ENCODE peak calls at places on chromosomes 6 and 20, in eight cellular contexts. One of them, this sample, is unnamed.

GRCh38 chr6:130825772-130826441 is 1.3 kb upstream of the SMLR1 start:
- DNase-seq in HT1080: no peak
- DNase-seq in anterior cingulate cortex: no peak
- DNase-seq in D341Med: no peak
- DNase-seq in EL: no peak
- DNase-seq in HEK293T: no peak
- DNase-seq in HCT116: no peak
- DNase-seq in tibial nerve: no peak
- DNase-seq in this sample: no peak

GRCh38 chr20:45372241-45372640 is 5.9 kb downstream of the TP53TG5 start:
- DNase-seq in HT1080: no peak
- DNase-seq in anterior cingulate cortex: no peak
- DNase-seq in D341Med: no peak
- DNase-seq in EL: no peak
- DNase-seq in HEK293T: no peak
- DNase-seq in HCT116: no peak
- DNase-seq in tibial nerve: no peak
- DNase-seq in this sample: no peak

GRCh38 chr6:124964084-124964763 is 2.0 kb downstream of the RNF217 start:
- DNase-seq in HT1080: no peak
- DNase-seq in anterior cingulate cortex: no peak
- DNase-seq in D341Med: no peak
- DNase-seq in EL: peak; percentile 28
- DNase-seq in HEK293T: no peak
- DNase-seq in HCT116: no peak
- DNase-seq in tibial nerve: no peak
- DNase-seq in this sample: peak; percentile 27

GRCh38 chr6:16238057-16238657 is at the start of gene GMPR:
- DNase-seq in HT1080: peak; percentile 23
- DNase-seq in anterior cingulate cortex: no peak
- DNase-seq in D341Med: peak; percentile 78
- DNase-seq in EL: peak; percentile 78
- DNase-seq in HEK293T: peak; percentile 68
- DNase-seq in HCT116: peak; percentile 65
- DNase-seq in tibial nerve: peak; percentile 56
- DNase-seq in this sample: peak; percentile 39

GRCh38 chr20:62025394-62025793 is 40.3 kb downstream of the TAF4 start:
- DNase-seq in HT1080: no peak
- DNase-seq in anterior cingulate cortex: no peak
- DNase-seq in D341Med: no peak
- DNase-seq in EL: peak; percentile 24
- DNase-seq in HEK293T: no peak
- DNase-seq in HCT116: no peak
- DNase-seq in tibial nerve: no peak
- DNase-seq in this sample: no peak

GRCh38 chr6:18389479-18389878 is 2.3 kb downstream of the RNF144B start:
- DNase-seq in HT1080: no peak
- DNase-seq in anterior cingulate cortex: no peak
- DNase-seq in D341Med: no peak
- DNase-seq in EL: peak; percentile 53
- DNase-seq in HEK293T: no peak
- DNase-seq in HCT116: no peak
- DNase-seq in tibial nerve: no peak
- DNase-seq in this sample: no peak

GRCh38 chr6:62391358-62391757 is 105.3 kb upstream of the KHDRBS2 start:
- DNase-seq in HT1080: no peak
- DNase-seq in anterior cingulate cortex: no peak
- DNase-seq in D341Med: no peak
- DNase-seq in EL: no peak
- DNase-seq in HEK293T: no peak
- DNase-seq in HCT116: no peak
- DNase-seq in tibial nerve: no peak
- DNase-seq in this sample: no peak

GRCh38 chr6:92847988-92848387 is 571.4 kb downstream of the EPHA7 start:
- DNase-seq in HT1080: no peak
- DNase-seq in anterior cingulate cortex: no peak
- DNase-seq in D341Med: peak; percentile 30
- DNase-seq in EL: no peak
- DNase-seq in HEK293T: no peak
- DNase-seq in HCT116: no peak
- DNase-seq in tibial nerve: no peak
- DNase-seq in this sample: no peak

GRCh38 chr6:55388161-55388560 is 60.9 kb downstream of the GFRAL start:
- DNase-seq in HT1080: peak; percentile 2
- DNase-seq in anterior cingulate cortex: no peak
- DNase-seq in D341Med: no peak
- DNase-seq in EL: peak; percentile 2
- DNase-seq in HEK293T: no peak
- DNase-seq in HCT116: no peak
- DNase-seq in tibial nerve: no peak
- DNase-seq in this sample: no peak

GRCh38 chr6:147509900-147510299 is 1.4 kb downstream of the SAMD5 start:
- DNase-seq in HT1080: no peak
- DNase-seq in anterior cingulate cortex: no peak
- DNase-seq in D341Med: no peak
- DNase-seq in EL: no peak
- DNase-seq in HEK293T: no peak
- DNase-seq in HCT116: no peak
- DNase-seq in tibial nerve: no peak
- DNase-seq in this sample: no peak

GRCh38 chr20:32443386-32443974 is 85.3 kb downstream of the ASXL1 start:
- DNase-seq in HT1080: peak; percentile 28
- DNase-seq in anterior cingulate cortex: no peak
- DNase-seq in D341Med: no peak
- DNase-seq in EL: peak; percentile 31
- DNase-seq in HEK293T: no peak
- DNase-seq in HCT116: no peak
- DNase-seq in tibial nerve: no peak
- DNase-seq in this sample: no peak

GRCh38 chr6:13413906-13414555 is 73.4 kb downstream of the GFOD1 start:
- DNase-seq in HT1080: no peak
- DNase-seq in anterior cingulate cortex: peak; percentile 34
- DNase-seq in D341Med: no peak
- DNase-seq in EL: no peak
- DNase-seq in HEK293T: no peak
- DNase-seq in HCT116: no peak
- DNase-seq in tibial nerve: no peak
- DNase-seq in this sample: no peak

GRCh38 chr6:113674075-113674474 is 183.1 kb upstream of the MARCKS start:
- DNase-seq in HT1080: no peak
- DNase-seq in anterior cingulate cortex: no peak
- DNase-seq in D341Med: no peak
- DNase-seq in EL: no peak
- DNase-seq in HEK293T: no peak
- DNase-seq in HCT116: no peak
- DNase-seq in tibial nerve: no peak
- DNase-seq in this sample: no peak

GRCh38 chr20:20441259-20441658 is 73.4 kb downstream of the INSM1 start:
- DNase-seq in HT1080: no peak
- DNase-seq in anterior cingulate cortex: no peak
- DNase-seq in D341Med: no peak
- DNase-seq in EL: no peak
- DNase-seq in HEK293T: no peak
- DNase-seq in HCT116: no peak
- DNase-seq in tibial nerve: no peak
- DNase-seq in this sample: no peak

GRCh38 chr6:21327326-21328140 is 266.0 kb upstream of the SOX4 start:
- DNase-seq in HT1080: no peak
- DNase-seq in anterior cingulate cortex: no peak
- DNase-seq in D341Med: no peak
- DNase-seq in EL: no peak
- DNase-seq in HEK293T: no peak
- DNase-seq in HCT116: no peak
- DNase-seq in tibial nerve: no peak
- DNase-seq in this sample: no peak

GRCh38 chr20:50247196-50248094 is 56.8 kb downstream of the CEBPB start:
- DNase-seq in HT1080: no peak
- DNase-seq in anterior cingulate cortex: no peak
- DNase-seq in D341Med: no peak
- DNase-seq in EL: no peak
- DNase-seq in HEK293T: no peak
- DNase-seq in HCT116: no peak
- DNase-seq in tibial nerve: no peak
- DNase-seq in this sample: no peak

GRCh38 chr20:22410556-22411130 is 173.7 kb downstream of the FOXA2 start:
- DNase-seq in HT1080: no peak
- DNase-seq in anterior cingulate cortex: no peak
- DNase-seq in D341Med: no peak
- DNase-seq in EL: no peak
- DNase-seq in HEK293T: no peak
- DNase-seq in HCT116: no peak
- DNase-seq in tibial nerve: no peak
- DNase-seq in this sample: no peak

GRCh38 chr6:87436435-87436834 is 28.7 kb downstream of the CFAP206 start:
- DNase-seq in HT1080: peak; percentile 72
- DNase-seq in anterior cingulate cortex: no peak
- DNase-seq in D341Med: peak; percentile 12
- DNase-seq in EL: peak; percentile 58
- DNase-seq in HEK293T: peak; percentile 66
- DNase-seq in HCT116: peak; percentile 8
- DNase-seq in tibial nerve: no peak
- DNase-seq in this sample: peak; percentile 50

GRCh38 chr6:44201638-44202303 is 15.0 kb upstream of the MYMX start:
- DNase-seq in HT1080: no peak
- DNase-seq in anterior cingulate cortex: no peak
- DNase-seq in D341Med: no peak
- DNase-seq in EL: no peak
- DNase-seq in HEK293T: no peak
- DNase-seq in HCT116: no peak
- DNase-seq in tibial nerve: no peak
- DNase-seq in this sample: no peak

GRCh38 chr6:140541288-140541687 is 1166.8 kb upstream of the CITED2 start:
- DNase-seq in HT1080: no peak
- DNase-seq in anterior cingulate cortex: no peak
- DNase-seq in D341Med: no peak
- DNase-seq in EL: peak; percentile 63
- DNase-seq in HEK293T: no peak
- DNase-seq in HCT116: no peak
- DNase-seq in tibial nerve: no peak
- DNase-seq in this sample: no peak

GRCh38 chr20:9617940-9618339 is 103.5 kb downstream of the LAMP5 start:
- DNase-seq in HT1080: peak; percentile 42
- DNase-seq in anterior cingulate cortex: no peak
- DNase-seq in D341Med: peak; percentile 54
- DNase-seq in EL: peak; percentile 21
- DNase-seq in HEK293T: peak; percentile 50
- DNase-seq in HCT116: peak; percentile 61
- DNase-seq in tibial nerve: no peak
- DNase-seq in this sample: peak; percentile 46

GRCh38 chr6:136541395-136541794 is 8.8 kb downstream of the MAP7 start:
- DNase-seq in HT1080: no peak
- DNase-seq in anterior cingulate cortex: no peak
- DNase-seq in D341Med: no peak
- DNase-seq in EL: no peak
- DNase-seq in HEK293T: no peak
- DNase-seq in HCT116: no peak
- DNase-seq in tibial nerve: no peak
- DNase-seq in this sample: no peak

GRCh38 chr20:19572031-19572430 is 186.0 kb upstream of the RIN2 start:
- DNase-seq in HT1080: no peak
- DNase-seq in anterior cingulate cortex: no peak
- DNase-seq in D341Med: no peak
- DNase-seq in EL: no peak
- DNase-seq in HEK293T: no peak
- DNase-seq in HCT116: no peak
- DNase-seq in tibial nerve: no peak
- DNase-seq in this sample: no peak

GRCh38 chr6:44076366-44077200 is 50.7 kb downstream of the MRPL14 start:
- DNase-seq in HT1080: no peak
- DNase-seq in anterior cingulate cortex: no peak
- DNase-seq in D341Med: no peak
- DNase-seq in EL: no peak
- DNase-seq in HEK293T: peak; percentile 48
- DNase-seq in HCT116: no peak
- DNase-seq in tibial nerve: no peak
- DNase-seq in this sample: no peak

This sample was measured in SK-N-DZ.